ENCODE peak calls at places on chromosomes 5 and 9, in five cellular contexts. J is HFF-Myc, N is lower lobe of right lung, X is cardiac muscle cell, H is heart right ventricle. Q is an unnamed sample.

GRCh38 chr5:175340180-175340579 is 103.8 kb downstream of the DRD1 start:
- DNase-seq in J (no peak), H (no peak), X (no peak), N (no peak), Q (no peak)

GRCh38 chr5:15807861-15808260 is 307.9 kb downstream of the FBXL7 start:
- DNase-seq in N (no peak), J (no peak), X (peak), H (peak), Q (peak)

GRCh38 chr9:78821126-78821822 is 524.3 kb downstream of the PSAT1 start:
- DNase-seq in J (no peak), H (no peak), X (peak), N (no peak), Q (peak)

GRCh38 chr9:124122321-124122720 is 110.8 kb downstream of the LHX2 start:
- DNase-seq in H (no peak), X (no peak), N (no peak), J (no peak), Q (peak)

GRCh38 chr9:111948958-111949357 is 52.3 kb downstream of the UGCG start:
- DNase-seq in X (no peak), H (no peak), J (no peak), N (no peak), Q (no peak)

GRCh38 chr5:115583474-115583873 is 18.8 kb downstream of the TICAM2 start:
- DNase-seq in H (no peak), X (peak), J (peak), N (no peak), Q (peak)

GRCh38 chr5:42404366-42404765 is 18.9 kb upstream of the GHR start:
- DNase-seq in N (no peak), X (no peak), H (no peak), J (no peak), Q (no peak)

GRCh38 chr5:88660947-88661869 is 221.8 kb downstream of the MEF2C start:
- DNase-seq in N (no peak), H (no peak), J (no peak), X (peak), Q (peak)

GRCh38 chr9:97555164-97555563 is 53.7 kb downstream of the TMOD1 start:
- DNase-seq in J (no peak), X (peak), N (no peak), H (peak), Q (peak)

GRCh38 chr5:38692780-38693507 is 136.5 kb upstream of the LIFR start:
- DNase-seq in H (no peak), X (no peak), N (no peak), J (no peak), Q (no peak)

GRCh38 chr9:97632406-97632991 is 669 bp downstream of the TSTD2 start:
- DNase-seq in H (peak), J (peak), X (peak), N (peak), Q (peak)

GRCh38 chr9:94490465-94490864 is 64.4 kb upstream of the PCAT7 start:
- DNase-seq in X (peak), J (no peak), N (no peak), H (no peak), Q (peak)

GRCh38 chr9:132857601-132858342 is 20.3 kb downstream of the AK8 start:
- DNase-seq in N (no peak), X (peak), H (no peak), J (no peak), Q (peak)

GRCh38 chr5:177389368-177390169 is 5.3 kb downstream of the SLC34A1 start:
- DNase-seq in H (no peak), N (no peak), J (peak), X (peak), Q (peak)

GRCh38 chr9:133957328-133957727 is 34.8 kb downstream of the VAV2 start:
- DNase-seq in X (no peak), N (peak), J (no peak), H (no peak), Q (no peak)

GRCh38 chr9:135581636-135582426 is 20.3 kb downstream of the PAEP start:
- DNase-seq in H (no peak), X (no peak), N (no peak), J (no peak), Q (no peak)

GRCh38 chr5:126339215-126339805 is 83.9 kb upstream of the GRAMD2B start:
- DNase-seq in J (peak), X (peak), N (no peak), H (peak), Q (peak)

GRCh38 chr9:104682642-104683041 is 11.7 kb upstream of the OR13D1 start:
- DNase-seq in J (peak), N (no peak), H (no peak), X (peak), Q (peak)

GRCh38 chr5:169697976-169698375 is 60.9 kb downstream of the DOCK2 start:
- DNase-seq in H (no peak), X (no peak), N (no peak), J (no peak), Q (no peak)

GRCh38 chr5:85132269-85132668 is 747.6 kb upstream of the EDIL3 start:
- DNase-seq in J (no peak), X (peak), N (no peak), H (no peak), Q (no peak)

GRCh38 chr9:112541690-112542089 is 55.1 kb downstream of the KIAA1958 start:
- DNase-seq in N (no peak), H (no peak), X (peak), J (no peak), Q (no peak)

GRCh38 chr5:15763754-15764153 is 263.8 kb downstream of the FBXL7 start:
- DNase-seq in X (peak), J (no peak), H (no peak), N (no peak), Q (peak)

GRCh38 chr9:114317665-114318357 is 5.1 kb upstream of the ORM1 start:
- DNase-seq in N (no peak), H (no peak), J (no peak), X (peak), Q (peak)

GRCh38 chr9:118595719-118596305 is 773.4 kb downstream of the BRINP1 start:
- DNase-seq in H (peak), J (no peak), X (peak), N (no peak), Q (peak)

GRCh38 chr5:76771705-76772405 is 47.0 kb upstream of the F2RL1 start:
- DNase-seq in H (no peak), X (peak), N (no peak), J (no peak), Q (peak)

GRCh38 chr9:14554866-14555265 is 138.4 kb downstream of the ZDHHC21 start:
- DNase-seq in X (peak), N (no peak), H (no peak), J (no peak), Q (peak)

GRCh38 chr9:6900440-6900883 is 142.7 kb downstream of the KDM4C start:
- DNase-seq in H (no peak), N (no peak), J (no peak), X (no peak), Q (no peak)
- TF ChIP-seq CTCF in H (no peak), N (no peak), J (no peak), X (no peak), Q (no peak)

DNA sequence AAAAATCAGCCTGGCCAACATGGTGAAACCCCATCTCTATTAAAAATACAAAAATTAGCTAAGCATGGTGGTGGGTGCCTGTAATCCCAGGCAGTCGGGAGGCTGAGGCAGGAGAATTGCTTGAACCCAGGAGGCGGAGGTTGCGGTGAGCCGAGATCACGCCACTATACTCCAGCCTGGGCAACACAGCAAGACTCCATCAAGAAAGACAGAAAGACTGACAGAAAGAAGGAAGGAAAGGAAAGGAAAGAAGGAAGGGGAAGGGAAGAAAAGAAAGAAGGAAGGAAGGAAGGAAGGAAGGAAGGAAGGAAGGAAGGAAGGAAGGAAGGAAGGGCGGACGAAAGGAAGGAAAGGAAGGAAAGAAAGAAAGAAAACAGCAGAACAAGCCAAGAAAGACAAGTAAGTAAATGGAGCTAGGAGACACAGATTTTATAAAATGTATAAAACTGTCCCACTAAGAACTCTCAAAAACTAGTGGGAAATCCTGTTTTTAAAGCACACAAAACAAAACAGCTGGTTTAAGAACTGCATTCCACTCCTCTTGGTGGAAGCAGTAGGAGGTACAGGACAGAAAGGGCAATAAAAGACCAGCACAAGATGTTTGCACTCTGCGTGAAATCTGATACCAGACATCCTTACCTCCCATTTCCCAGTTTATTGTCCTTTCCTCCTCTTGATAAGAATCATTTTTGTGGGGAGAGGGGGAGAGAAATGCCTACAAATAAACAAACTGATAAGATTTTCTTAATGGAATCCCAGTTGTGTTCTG is 46.7 kb downstream of the MYO10 start:
- DNase-seq in N (no peak), X (peak), J (peak), H (no peak), Q (peak)
- H3K4me3 ChIP-seq in N (no peak), X (no peak), J (no peak), H (no peak), Q (no peak)

GRCh38 chr5:146007270-146007669 is 70.9 kb downstream of the SH3RF2 start:
- DNase-seq in N (no peak), J (peak), X (no peak), H (no peak), Q (no peak)
- TF ChIP-seq CTCF in N (no peak), J (no peak), X (peak), H (no peak), Q (no peak)

DNA sequence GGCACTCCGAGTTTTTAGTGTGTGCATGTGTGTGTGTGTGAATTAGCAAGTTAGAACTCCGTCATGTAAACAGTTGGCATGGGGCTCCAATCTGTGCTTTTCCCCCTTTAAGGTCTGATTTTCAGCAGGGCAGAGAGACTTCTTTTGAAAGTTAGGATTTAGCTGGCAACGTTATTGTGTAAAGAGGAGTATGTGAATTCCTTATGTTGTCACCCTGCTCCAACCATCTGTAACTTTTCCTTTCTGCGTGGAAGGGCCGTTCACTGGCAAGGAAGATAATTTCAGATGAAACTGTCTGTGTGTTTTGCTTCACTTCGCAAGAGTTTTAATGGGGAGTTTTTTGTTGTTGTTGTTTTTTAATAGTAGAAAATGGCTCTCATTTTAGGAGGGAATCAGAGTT is 342 bp downstream of the SGCD start:
- DNase-seq in H (no peak), N (no peak), X (peak), J (no peak), Q (no peak)
- H3K4me3 ChIP-seq in H (peak), N (peak), X (no peak), J (peak), Q (peak)

DNA sequence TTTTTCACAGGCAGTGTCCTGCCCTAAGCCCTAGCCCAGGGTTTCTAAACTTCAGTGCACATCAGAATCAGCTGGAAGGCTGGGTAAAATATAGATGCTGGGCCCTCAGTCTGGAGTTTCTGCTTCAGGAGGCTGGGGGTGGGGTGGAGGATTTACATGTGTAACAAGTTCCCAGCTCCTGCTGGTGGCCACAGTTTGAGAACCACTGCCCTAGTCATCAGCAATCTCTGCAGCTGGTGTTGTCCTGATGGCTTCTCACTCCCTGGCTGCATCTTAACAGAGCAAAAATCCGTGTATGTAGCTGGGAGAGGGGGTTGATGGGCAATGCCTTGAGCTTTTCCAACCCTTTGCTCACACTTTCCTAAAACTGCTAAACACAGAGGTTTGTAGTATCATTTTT is 186.0 kb upstream of the KLF9 start:
- DNase-seq in J (no peak), N (no peak), X (peak), H (peak), Q (peak)
- TF ChIP-seq CTCF in J (no peak), N (no peak), X (no peak), H (no peak), Q (no peak)

DNA sequence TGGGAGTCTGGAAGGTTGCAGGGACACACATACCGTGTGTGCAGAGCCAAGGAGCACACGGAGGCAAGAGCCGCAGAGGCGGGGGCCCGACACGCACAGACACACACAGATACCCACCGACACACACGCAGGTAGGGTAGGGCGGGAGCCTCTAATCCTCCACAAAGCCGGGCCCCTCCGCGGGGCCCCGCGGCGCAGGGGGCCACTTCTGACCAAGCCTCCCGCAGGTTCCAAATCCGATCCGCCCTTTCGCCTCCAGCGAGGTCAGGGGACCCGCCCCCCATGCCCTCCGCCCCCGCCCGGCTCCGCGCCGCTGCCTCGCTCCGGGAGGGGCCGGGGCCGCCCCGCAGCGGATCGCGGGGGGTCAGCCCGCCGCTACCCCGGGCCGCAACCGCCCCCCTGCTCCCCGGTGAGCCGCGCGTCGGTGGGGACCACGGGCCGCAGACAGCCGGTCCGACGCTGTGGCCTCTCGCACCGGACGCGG is 1.4 kb upstream of the LMX1B start:
- DNase-seq in N (no peak), X (no peak), H (no peak), J (no peak), Q (no peak)
- H3K4me3 ChIP-seq in N (peak), X (no peak), H (peak), J (no peak), Q (no peak)

GRCh38 chr5:150286820-150287219 is 2.8 kb downstream of the CAMK2A start:
- DNase-seq in N (no peak), H (no peak), J (no peak), X (no peak), Q (no peak)
- TF ChIP-seq CTCF in N (no peak), H (no peak), J (peak), X (peak), Q (peak)

DNA sequence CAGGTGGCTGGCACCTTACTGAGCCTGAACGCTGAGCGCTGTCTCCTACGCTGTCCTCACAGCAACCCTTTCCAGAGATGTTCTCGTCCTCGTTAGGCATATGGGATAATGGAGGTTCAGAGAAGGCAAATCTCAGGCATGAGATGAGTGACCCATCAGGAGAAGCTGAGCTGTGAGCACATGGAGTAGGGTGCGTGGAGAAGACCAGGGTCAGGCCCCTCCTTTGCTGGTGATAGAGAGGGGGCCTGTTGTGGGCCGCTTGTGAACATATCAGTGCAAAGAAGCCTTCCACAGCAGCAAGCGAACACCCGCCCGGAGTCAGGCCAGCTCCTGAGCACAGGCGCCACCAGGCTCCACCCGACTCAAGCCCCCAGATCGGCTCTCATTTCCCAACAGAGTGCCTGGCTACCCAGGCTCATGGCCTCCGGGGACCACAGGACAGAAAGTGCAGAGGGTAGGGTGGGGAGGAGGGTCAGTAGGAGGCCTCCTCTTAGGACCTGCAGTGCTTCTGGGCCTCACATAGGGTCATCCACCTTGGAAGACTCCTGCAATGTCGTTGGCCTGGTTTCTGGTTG is 15.0 kb upstream of the TIFAB start:
- DNase-seq in J (no peak), X (no peak), H (no peak), N (no peak), Q (no peak)
- H3K4me3 ChIP-seq in J (no peak), X (no peak), H (no peak), N (no peak), Q (no peak)

GRCh38 chr9:99012957-99013512 is 69.3 kb downstream of the COL15A1 start:
- DNase-seq in J (no peak), H (no peak), N (no peak), X (no peak), Q (no peak)
- TF ChIP-seq CTCF in J (no peak), H (peak), N (peak), X (no peak), Q (peak)

Q was measured in fibroblast of the aortic adventitia.